ENCODE peak calls at places on chromosomes 2 and 18, in seven cellular contexts. N is GM13976; Y is Right ventricle myocardium superior; I is hypothalamus; D is activated CD8-positive, alpha-beta memory T cell treated with anti-CD3 and anti-CD28 coated beads, Interleukin-2, amount 50 U/mL, for 48 hours; P is activated T-cell treated with anti-CD3 and anti-CD28 coated beads for 1 hour; C is memory B cell. W is an unnamed sample.

GRCh38 chr2:11357428-11357972 is 13.1 kb upstream of the ROCK2 start:
- DNase-seq in N (no peak), Y (no peak), I (no peak), D (no peak), P (no peak), C (no peak), W (no peak)

GRCh38 chr2:150312271-150312670 is 175.2 kb downstream of the RND3 start:
- DNase-seq in N (no peak), Y (no peak), I (no peak), D (no peak), P (no peak), C (no peak), W (no peak)

GRCh38 chr18:26656944-26657536 is 108.7 kb upstream of the KCTD1 start:
- DNase-seq in N (peak), Y (peak), I (peak), D (peak), P (no peak), C (no peak), W (peak)

GRCh38 chr2:219219113-219219696 is 447 bp upstream of the ABCB6 start:
- DNase-seq in N (no peak), Y (no peak), I (no peak), D (no peak), P (no peak), C (no peak), W (peak)

GRCh38 chr2:2828774-2829368 is 497.8 kb upstream of the MYT1L start:
- DNase-seq in N (no peak), Y (no peak), I (no peak), D (no peak), P (no peak), C (no peak), W (no peak)

GRCh38 chr2:39646891-39647780 is 18.6 kb upstream of the TMEM178A start:
- DNase-seq in N (no peak), Y (no peak), I (no peak), D (no peak), P (no peak), C (no peak), W (no peak)

GRCh38 chr2:118650327-118650726 is 197.1 kb downstream of the EN1 start:
- DNase-seq in N (no peak), Y (no peak), I (no peak), D (no peak), P (no peak), C (no peak), W (no peak)

GRCh38 chr2:152647417-152648010 is 69.7 kb downstream of the PRPF40A start:
- DNase-seq in N (no peak), Y (peak), I (peak), D (no peak), P (no peak), C (no peak), W (no peak)

GRCh38 chr2:33238111-33238510 is 238.3 kb upstream of the RASGRP3 start:
- DNase-seq in N (no peak), Y (no peak), I (no peak), D (no peak), P (no peak), C (no peak), W (no peak)

GRCh38 chr2:109084341-109084740 is 44.7 kb upstream of the SH3RF3 start:
- DNase-seq in N (no peak), Y (no peak), I (no peak), D (no peak), P (no peak), C (no peak), W (no peak)

W was measured in left lung.